ENCODE peak calls at places on chromosomes 4 and X, in seven cellular contexts. G is Ammon's horn, V is amygdala, K is right cardiac atrium, T is heart left ventricle, Q is cardiac fibroblast, S is HT1080. A is an unnamed sample.
A peak's percentile ranks its signal among the peaks of the same experiment; 100 is the strongest.

GRCh38 chr4:144716778-144717177 is 70.8 kb downstream of the HHIP start:
- DNase-seq in S (peak; percentile 8), Q (peak; percentile 63), G (no peak), T (no peak), K (no peak), V (no peak), A (no peak)

GRCh38 chr4:71992571-71992970 is 39.2 kb upstream of the NPFFR2 start:
- DNase-seq in Q (peak; percentile 73), S (peak; percentile 17), V (no peak), K (no peak), T (no peak), G (no peak), A (peak; percentile 14)

GRCh38 chrX:101462892-101463291 is 22.4 kb upstream of the ARMCX4 start:
- DNase-seq in G (no peak), V (no peak), S (peak; percentile 26), T (no peak), Q (peak; percentile 38), K (no peak), A (peak; percentile 13)

GRCh38 chr4:120132935-120133334 is 66.3 kb upstream of the MAD2L1 start:
- DNase-seq in G (no peak), T (no peak), S (no peak), K (no peak), V (no peak), Q (peak; percentile 52), A (no peak)

GRCh38 chr4:17236686-17237085 is 275.2 kb downstream of the QDPR start:
- DNase-seq in K (no peak), V (no peak), Q (peak; percentile 74), S (peak; percentile 13), T (no peak), G (no peak), A (no peak)

GRCh38 chr4:76984788-76985211 is 35.2 kb downstream of the SEPTIN11 start:
- DNase-seq in G (peak; percentile 36), S (peak; percentile 92), T (peak; percentile 61), V (no peak), K (peak; percentile 75), Q (peak; percentile 100), A (peak; percentile 21)

GRCh38 chrX:150856101-150856500 is 42.4 kb downstream of the CD99L2 start:
- DNase-seq in S (peak; percentile 67), K (no peak), T (no peak), Q (peak; percentile 52), V (no peak), G (no peak), A (no peak)

GRCh38 chr4:118729287-118730286 is 44.4 kb downstream of the METTL14 start:
- DNase-seq in K (no peak), S (peak; percentile 40), G (no peak), Q (peak; percentile 77), V (no peak), T (no peak), A (peak; percentile 74)

GRCh38 chr4:185134176-185134869 is 8.7 kb upstream of the SLC25A4 start:
- DNase-seq in V (no peak), S (peak; percentile 44), K (no peak), T (no peak), G (peak; percentile 73), Q (peak; percentile 72), A (peak; percentile 68)

GRCh38 chrX:3711331-3711917 is 2.0 kb downstream of the PRKX start:
- DNase-seq in V (no peak), G (no peak), Q (peak; percentile 9), T (peak; percentile 36), K (peak; percentile 59), S (no peak), A (no peak)

GRCh38 chrX:38831949-38832348 is 30.7 kb downstream of the MID1IP1 start:
- DNase-seq in K (no peak), T (no peak), G (no peak), Q (no peak), S (no peak), V (no peak), A (no peak)

GRCh38 chr4:3638080-3638715 is 106.0 kb upstream of the LRPAP1 start:
- DNase-seq in G (no peak), S (no peak), Q (no peak), V (no peak), K (no peak), T (no peak), A (no peak)

GRCh38 chrX:18872621-18873020 is 111.3 kb downstream of the PHKA2 start:
- DNase-seq in V (no peak), K (no peak), Q (no peak), S (no peak), T (no peak), G (no peak), A (no peak)

GRCh38 chr4:68358988-68359387 is 9.1 kb upstream of the YTHDC1 start:
- DNase-seq in G (no peak), K (no peak), V (no peak), T (no peak), Q (no peak), S (no peak), A (no peak)

GRCh38 chr4:107885865-107886264 is 45.5 kb upstream of the CYP2U1 start:
- DNase-seq in K (no peak), S (no peak), T (no peak), Q (peak; percentile 13), V (no peak), G (no peak), A (no peak)

GRCh38 chrX:72100051-72100755 is 31.5 kb downstream of the RTL5 start:
- DNase-seq in T (no peak), V (no peak), K (no peak), S (no peak), Q (no peak), G (no peak), A (no peak)

GRCh38 chrX:20418379-20418778 is 151.7 kb upstream of the RPS6KA3 start:
- DNase-seq in S (no peak), K (no peak), Q (no peak), G (peak; percentile 3), T (no peak), V (no peak), A (no peak)

GRCh38 chrX:133005038-133005437 is 46.6 kb upstream of the HS6ST2 start:
- DNase-seq in G (peak; percentile 4), K (no peak), T (no peak), Q (peak; percentile 0), V (no peak), S (peak; percentile 4), A (peak; percentile 11)

GRCh38 chrX:12309040-12309732 is 170.9 kb downstream of the FRMPD4 start:
- DNase-seq in T (no peak), K (no peak), V (no peak), G (no peak), Q (no peak), S (no peak), A (no peak)

GRCh38 chr4:53592686-53593641 is 1.7 kb upstream of the LNX1 start:
- DNase-seq in V (no peak), G (no peak), Q (peak; percentile 51), K (peak; percentile 71), T (peak; percentile 24), S (peak; percentile 34), A (no peak)

GRCh38 chr4:79673898-79674297 is 265.9 kb upstream of the GK2 start:
- DNase-seq in Q (no peak), S (no peak), V (no peak), T (no peak), G (no peak), K (no peak), A (no peak)

GRCh38 chr4:1612278-1613098 is 71.6 kb downstream of the FAM53A start:
- DNase-seq in Q (no peak), K (peak; percentile 47), V (no peak), G (no peak), T (no peak), S (no peak), A (no peak)

GRCh38 chrX:34901761-34902160 is 40.8 kb upstream of the FAM47B start:
- DNase-seq in T (no peak), S (no peak), G (no peak), K (no peak), Q (peak; percentile 31), V (no peak), A (no peak)

GRCh38 chr4:70902577-70903281 is 560 bp downstream of the MOB1B start:
- DNase-seq in Q (peak; percentile 40), K (no peak), G (peak; percentile 43), T (no peak), V (no peak), S (peak; percentile 17), A (no peak)

GRCh38 chr4:78059524-78059889 is 2.4 kb downstream of the FRAS1 start:
- DNase-seq in V (peak; percentile 2), S (peak; percentile 78), G (peak; percentile 56), T (peak; percentile 26), Q (peak; percentile 75), K (peak; percentile 73), A (peak; percentile 52)

GRCh38 chr4:37188100-37188499 is 56.4 kb upstream of the NWD2 start:
- DNase-seq in T (no peak), V (no peak), Q (no peak), K (no peak), S (no peak), G (no peak), A (peak; percentile 13)

GRCh38 chrX:108105473-108105872 is 13.9 kb downstream of the ATG4A start:
- DNase-seq in K (no peak), G (no peak), T (no peak), V (no peak), S (no peak), Q (no peak), A (no peak)

GRCh38 chrX:13876652-13877051 is 59.8 kb upstream of the GPM6B start:
- DNase-seq in V (peak; percentile 11), S (peak; percentile 72), Q (peak; percentile 72), K (no peak), G (peak; percentile 38), T (peak; percentile 10), A (no peak)

GRCh38 chrX:109782994-109783711 is 50.1 kb upstream of the ACSL4 start:
- DNase-seq in T (no peak), V (no peak), G (no peak), Q (peak; percentile 9), K (no peak), S (no peak), A (peak; percentile 80)

GRCh38 chr4:87057835-87058234 is 123.0 kb downstream of the AFF1 start:
- DNase-seq in T (no peak), G (no peak), V (no peak), S (no peak), Q (no peak), K (peak; percentile 60), A (no peak)

GRCh38 chrX:19791562-19791961 is 95.8 kb downstream of the SH3KBP1 start:
- DNase-seq in V (no peak), S (peak; percentile 49), G (no peak), K (no peak), T (no peak), Q (peak; percentile 75), A (no peak)

GRCh38 chrX:123731258-123731986 is 1.4 kb downstream of the THOC2 start:
- DNase-seq in T (no peak), G (peak; percentile 4), Q (peak; percentile 34), K (peak; percentile 51), V (no peak), S (peak; percentile 0), A (no peak)

GRCh38 chr4:60611762-60612496 is 588.2 kb upstream of the ADGRL3 start:
- DNase-seq in Q (peak; percentile 47), T (no peak), K (no peak), G (no peak), S (peak; percentile 46), V (no peak), A (no peak)

GRCh38 chrX:10484683-10485247 is 135.6 kb downstream of the MID1 start:
- DNase-seq in T (no peak), Q (peak; percentile 27), K (no peak), V (no peak), S (no peak), G (no peak), A (no peak)

GRCh38 chr4:139242511-139243051 is 37.4 kb downstream of the MGARP start:
- DNase-seq in G (no peak), S (peak; percentile 82), Q (peak; percentile 86), V (no peak), K (no peak), T (no peak), A (peak; percentile 82)

GRCh38 chr4:163344147-163345050 is 707 bp downstream of the NPY5R start:
- DNase-seq in K (peak; percentile 68), T (no peak), S (no peak), Q (no peak), V (no peak), G (peak; percentile 8), A (no peak)

GRCh38 chr4:26410385-26411293 is 79.6 kb downstream of the CCKAR start:
- DNase-seq in S (peak; percentile 65), K (no peak), Q (peak; percentile 77), G (peak; percentile 79), T (peak; percentile 30), V (no peak), A (peak; percentile 49)

GRCh38 chr4:125313989-125314602 is 659 bp upstream of the FAT4 start:
- DNase-seq in V (no peak), T (no peak), S (peak; percentile 7), G (no peak), K (no peak), Q (no peak), A (no peak)